ENCODE peak calls at places on chromosomes 12 and 14, in four cellular contexts. D is left kidney, C is T47D, R is kidney tubule cell. Z is an unnamed sample.

GRCh38 chr14:77965919-77966435 is 166.1 kb downstream of the ADCK1 start:
- DNase-seq in R (peak), D (peak), C (peak), Z (peak)

GRCh38 chr12:46266382-46266791 is 2.5 kb downstream of the SLC38A1 start:
- DNase-seq in C (no peak), D (peak), R (peak), Z (peak)

GRCh38 chr14:24818054-24818822 is 184.2 kb upstream of the GZMB start:
- DNase-seq in D (peak), C (no peak), R (peak), Z (peak)

GRCh38 chr12:28346567-28346966 is 156.3 kb downstream of the CCDC91 start:
- DNase-seq in C (no peak), D (no peak), R (no peak), Z (no peak)

GRCh38 chr14:37081220-37081619 is 91.2 kb downstream of the SLC25A21 start:
- DNase-seq in R (peak), D (no peak), C (no peak), Z (peak)

GRCh38 chr14:85414142-85414541 is 115.8 kb upstream of the FLRT2 start:
- DNase-seq in D (no peak), C (no peak), R (no peak), Z (no peak)

GRCh38 chr12:46628176-46628575 is 197.6 kb downstream of the SLC38A4 start:
- DNase-seq in D (no peak), C (no peak), R (no peak), Z (no peak)

GRCh38 chr12:29082522-29082921 is 66.6 kb upstream of the FAR2 start:
- DNase-seq in D (no peak), R (no peak), C (no peak), Z (no peak)

GRCh38 chr14:102883028-102883953 is 39.2 kb upstream of the AMN start:
- DNase-seq in D (no peak), R (no peak), C (no peak), Z (no peak)

GRCh38 chr12:93778306-93778705 is 101.1 kb downstream of the CRADD start:
- DNase-seq in C (no peak), D (peak), R (peak), Z (peak)

GRCh38 chr12:24933694-24934407 is 15.1 kb downstream of the BCAT1 start:
- DNase-seq in D (no peak), R (no peak), C (no peak), Z (no peak)

GRCh38 chr14:103366741-103367140 is 18.5 kb upstream of the MARK3 start:
- DNase-seq in D (no peak), C (no peak), R (no peak), Z (no peak)

GRCh38 chr12:3088251-3088650 is 11.1 kb downstream of the TSPAN9 start:
- DNase-seq in D (no peak), C (no peak), R (no peak), Z (peak)

GRCh38 chr12:132393991-132394949 is 64.9 kb upstream of the GALNT9 start:
- DNase-seq in D (no peak), R (peak), C (no peak), Z (no peak)

GRCh38 chr12:7160183-7160582 is 29.3 kb upstream of the PEX5 start:
- DNase-seq in D (no peak), R (no peak), C (no peak), Z (no peak)

GRCh38 chr12:5518584-5519365 is 86.9 kb downstream of the NTF3 start:
- DNase-seq in C (no peak), D (no peak), R (no peak), Z (no peak)

Z was measured in renal cortical epithelial cell.